ENCODE peak calls at places on chromosomes 4 and X, in four cellular contexts. Z is heart left ventricle, J is H54, L is GM12891. H is an unnamed sample.

GRCh38 chrX:102950908-102951866 is 14.1 kb downstream of the RAB40AL start:
- DNase-seq in J (no peak), L (no peak), Z (peak), H (peak)

GRCh38 chrX:32873786-32874185 is 337.6 kb downstream of the DMD start:
- DNase-seq in L (no peak), J (no peak), Z (no peak), H (no peak)

GRCh38 chr4:573122-573892 is 2.8 kb downstream of the TMEM271 start:
- DNase-seq in Z (no peak), L (no peak), J (no peak), H (no peak)

GRCh38 chr4:152937535-152938236 is 1.6 kb downstream of the FHDC1 start:
- DNase-seq in J (peak), L (peak), Z (peak), H (no peak)

GRCh38 chr4:879730-880079 is 52.4 kb downstream of the GAK start:
- DNase-seq in L (no peak), J (no peak), Z (no peak), H (no peak)

GRCh38 chrX:135112096-135112729 is 8.1 kb downstream of the ETDB start:
- DNase-seq in J (no peak), L (no peak), Z (no peak), H (peak)

GRCh38 chr4:930827-931193 is 1.3 kb downstream of the GAK start:
- DNase-seq in J (no peak), Z (no peak), L (no peak), H (no peak)

GRCh38 chr4:176534566-176534965 is 214.8 kb downstream of the SPCS3 start:
- DNase-seq in Z (no peak), L (no peak), J (no peak), H (no peak)

GRCh38 chr4:71367546-71367945 is 28.7 kb downstream of the SLC4A4 start:
- DNase-seq in Z (no peak), J (no peak), L (no peak), H (no peak)

GRCh38 chr4:47017494-47017893 is 13.9 kb upstream of the GABRB1 start:
- DNase-seq in J (no peak), L (no peak), Z (no peak), H (no peak)

GRCh38 chr4:146442801-146443200 is 78.9 kb downstream of the SLC10A7 start:
- DNase-seq in Z (no peak), J (no peak), L (no peak), H (no peak)

GRCh38 chr4:53680168-53680567 is 88.9 kb upstream of the LNX1 start:
- DNase-seq in L (no peak), J (no peak), Z (no peak), H (no peak)

GRCh38 chr4:93983133-93983532 is 154.6 kb downstream of the ATOH1 start:
- DNase-seq in Z (no peak), L (no peak), J (no peak), H (no peak)

GRCh38 chr4:23373269-23373668 is 516.6 kb downstream of the PPARGC1A start:
- DNase-seq in Z (peak), L (no peak), J (peak), H (no peak)

GRCh38 chr4:18934197-18934596 is 912.6 kb upstream of the LCORL start:
- DNase-seq in L (no peak), Z (no peak), J (no peak), H (no peak)

GRCh38 chrX:84932814-84933213 is 70.9 kb upstream of the APOOL start:
- DNase-seq in J (no peak), L (no peak), Z (no peak), H (no peak)

DNA sequence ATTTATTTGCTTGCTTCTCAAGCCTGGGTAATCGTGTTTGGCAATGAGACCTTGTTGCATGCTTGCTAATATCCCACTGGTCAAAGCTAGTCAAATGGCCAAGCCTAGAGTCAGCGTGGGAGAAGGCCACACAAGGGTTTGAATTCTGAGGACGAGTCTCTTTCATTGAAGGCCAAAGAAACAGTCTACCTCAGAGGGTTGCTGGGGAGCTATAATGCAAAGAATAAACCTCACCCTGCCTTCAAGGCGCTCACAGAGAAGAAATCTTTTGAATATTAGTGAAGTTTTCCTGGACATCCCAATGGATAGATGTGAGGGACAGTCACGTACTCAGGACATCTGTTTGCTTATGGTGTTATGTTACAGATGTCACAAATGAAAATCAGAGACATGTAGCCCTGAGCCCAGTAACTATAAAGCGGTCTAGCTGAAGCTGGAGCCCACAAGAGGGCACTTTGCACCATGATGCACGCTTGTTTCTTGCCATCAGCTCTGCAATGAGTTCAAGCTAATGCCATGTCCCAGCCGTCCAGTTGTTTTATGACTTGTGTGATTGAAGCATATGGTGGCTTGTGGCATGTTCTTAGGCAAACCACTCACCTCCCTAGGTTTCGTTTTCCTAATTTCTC is 1.1 kb upstream of the TLR3 start:
- DNase-seq in J (peak), L (no peak), Z (peak), H (peak)
- TF ChIP-seq POLR2A in J (no peak), L (no peak), Z (no peak), H (no peak)

GRCh38 chr4:170088686-170089085 is 1.1 kb downstream of the AADAT start:
- DNase-seq in Z (no peak), J (no peak), L (no peak), H (no peak)

GRCh38 chr4:170089274-170089742 is 448 bp downstream of the AADAT start:
- DNase-seq in J (no peak), L (no peak), Z (no peak), H (no peak)

GRCh38 chr4:170090667-170091052 is 904 bp upstream of the AADAT start:
- DNase-seq in J (no peak), L (no peak), Z (no peak), H (no peak)

GRCh38 chr4:170091069-170091696 is 1.4 kb upstream of the AADAT start:
- DNase-seq in L (no peak), Z (no peak), J (no peak), H (no peak)

GRCh38 chr4:170089743-170090666 is at the start of gene AADAT:
- DNase-seq in L (peak), Z (peak), J (peak), H (peak)
- TF ChIP-seq POLR2A in L (no peak), Z (no peak), J (peak), H (no peak)

GRCh38 chr4:7411491-7411890 is 23.2 kb downstream of the PSAPL1 start:
- DNase-seq in J (no peak), L (no peak), Z (no peak), H (no peak)

GRCh38 chr4:7414046-7414445 is 20.7 kb downstream of the PSAPL1 start:
- DNase-seq in Z (no peak), L (no peak), J (no peak), H (no peak)

GRCh38 chr4:7411896-7412585 is 22.7 kb downstream of the PSAPL1 start:
- DNase-seq in J (no peak), L (no peak), Z (no peak), H (no peak)

GRCh38 chr4:7410470-7410869 is 24.3 kb downstream of the PSAPL1 start:
- DNase-seq in Z (no peak), L (no peak), J (no peak), H (peak)

DNA sequence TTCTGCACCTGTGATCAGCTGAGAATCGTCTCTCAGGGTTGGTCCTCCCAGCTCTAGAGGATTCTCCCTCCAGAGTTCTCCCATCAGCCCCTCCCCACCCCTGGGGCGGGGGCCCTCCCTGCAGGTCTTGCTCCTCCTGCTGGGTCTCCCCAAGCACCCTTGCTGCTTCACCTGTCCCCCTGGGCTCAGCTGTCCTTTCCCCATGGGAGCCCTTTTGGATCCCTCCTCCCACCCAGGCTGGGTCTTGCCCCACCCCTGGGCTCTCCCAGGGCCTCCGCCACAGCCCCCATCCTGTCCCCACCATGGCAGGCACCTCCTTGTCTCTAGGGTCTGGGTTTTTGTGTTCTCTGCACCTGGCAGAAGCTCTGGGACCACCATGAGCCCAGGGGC is 22.1 kb downstream of the PSAPL1 start:
- DNase-seq in L (no peak), Z (no peak), J (no peak), H (peak)
- TF ChIP-seq POLR2A in L (no peak), Z (no peak), J (no peak), H (no peak)

GRCh38 chrX:40096395-40097091 is 1.2 kb downstream of the BCOR start:
- DNase-seq in J (no peak), L (no peak), Z (peak), H (peak)
- TF ChIP-seq POLR2A in J (no peak), L (no peak), Z (no peak), H (no peak)

GRCh38 chrX:154002215-154002719 is 17.4 kb downstream of the IRAK1 start:
- DNase-seq in L (no peak), J (no peak), Z (peak), H (no peak)
- TF ChIP-seq POLR2A in L (no peak), J (no peak), Z (no peak), H (no peak)